ENCODE peak calls at places on chromosomes 16 and 17, in seven cellular contexts. W is Caco-2; X is EL; B is type B pancreatic cell; V is stimulated activated CD8-positive, alpha-beta memory T cell treated with anti-CD3 and anti-CD28 coated beads, Interleukin-12 subunit alpha, Interleukin-12 subunit beta, amount 100 ng/mL, for 4 hours; P is NCI-H69; Q is left cardiac atrium. T is an unnamed sample.

GRCh38 chr16:14003119-14003570 is 68.0 kb upstream of the MRTFB start:
- DNase-seq in B (peak; percentile 82), W (peak; percentile 28), X (peak; percentile 81), Q (peak; percentile 68), V (no peak), P (peak; percentile 90), T (peak; percentile 67)

GRCh38 chr17:81708739-81709185 is 3.3 kb upstream of the SLC25A10 start:
- DNase-seq in W (no peak), X (no peak), V (no peak), B (no peak), P (no peak), Q (no peak), T (no peak)

GRCh38 chr16:73205153-73205549 is 157.2 kb upstream of the ZFHX3 start:
- DNase-seq in W (peak; percentile 44), V (no peak), B (no peak), P (no peak), Q (no peak), X (no peak), T (no peak)

GRCh38 chr17:71379512-71379911 is 741.3 kb upstream of the SOX9 start:
- DNase-seq in W (no peak), Q (no peak), V (no peak), X (no peak), B (no peak), P (no peak), T (no peak)

GRCh38 chr16:60087530-60087929 is 1353.4 kb upstream of the GOT2 start:
- DNase-seq in X (no peak), Q (no peak), W (no peak), V (no peak), P (no peak), B (no peak), T (no peak)

GRCh38 chr17:67980456-67980855 is 15.8 kb downstream of the C17orf58 start:
- DNase-seq in X (no peak), W (no peak), Q (no peak), B (peak; percentile 32), V (no peak), P (peak; percentile 63), T (no peak)

GRCh38 chr16:54875443-54875842 is 55.2 kb upstream of the IRX5 start:
- DNase-seq in B (no peak), V (no peak), W (no peak), P (no peak), X (no peak), Q (no peak), T (no peak)

GRCh38 chr16:13343981-13344380 is 442.6 kb downstream of the SHISA9 start:
- DNase-seq in P (no peak), V (no peak), W (no peak), X (no peak), B (no peak), Q (no peak), T (no peak)

GRCh38 chr17:60139438-60140285 is 10.1 kb upstream of the CA4 start:
- DNase-seq in W (peak; percentile 91), X (peak; percentile 61), P (no peak), V (peak; percentile 11), Q (peak; percentile 82), B (peak; percentile 85), T (peak; percentile 61)

GRCh38 chr16:4225075-4225474 is 16.8 kb downstream of the SRL start:
- DNase-seq in Q (no peak), X (no peak), B (no peak), W (no peak), P (no peak), V (no peak), T (no peak)

GRCh38 chr16:89062389-89063345 is 31.0 kb upstream of the ACSF3 start:
- DNase-seq in P (no peak), V (no peak), W (no peak), B (no peak), Q (no peak), X (no peak), T (no peak)

GRCh38 chr16:2955779-2956565 is 8.1 kb upstream of the KREMEN2 start:
- DNase-seq in B (no peak), V (no peak), P (no peak), Q (no peak), W (no peak), X (no peak), T (no peak)

GRCh38 chr17:42283241-42284019 is 4.9 kb upstream of the STAT5A start:
- DNase-seq in V (no peak), Q (no peak), X (no peak), P (no peak), B (peak; percentile 50), W (no peak), T (no peak)

GRCh38 chr16:23847938-23848337 is 12.2 kb downstream of the PRKCB start:
- DNase-seq in X (no peak), Q (no peak), V (peak; percentile 45), W (no peak), B (no peak), P (no peak), T (peak; percentile 22)

T was measured in OCI-M1.